ENCODE peak calls at places on chromosome 12, in ten cellular contexts. D, O, E, H, M, Q, T, X, L and F are unnamed samples.

GRCh38 chr12:4518106-4518728 is 20.5 kb upstream of the RAD51AP1 start:
- DNase-seq in T (no peak), L (peak; percentile 40), Q (no peak), E (peak; percentile 12), O (no peak), H (peak; percentile 67), X (no peak), D (peak; percentile 4), M (peak; percentile 21), F (no peak)

GRCh38 chr12:93707836-93708235 is 30.7 kb downstream of the CRADD start:
- DNase-seq in T (no peak), M (peak; percentile 38), L (no peak), O (no peak), D (no peak), H (peak; percentile 40), E (no peak), Q (no peak), X (no peak), F (peak; percentile 30)

GRCh38 chr12:12467222-12467621 is 95.4 kb downstream of the DUSP16 start:
- DNase-seq in E (no peak), D (no peak), L (no peak), X (no peak), H (no peak), M (no peak), T (no peak), Q (no peak), O (no peak), F (peak; percentile 44)

GRCh38 chr12:107475900-107476299 is 209.7 kb upstream of the PWP1 start:
- DNase-seq in D (no peak), H (no peak), E (no peak), T (no peak), O (no peak), X (no peak), L (no peak), M (no peak), Q (no peak), F (no peak)

GRCh38 chr12:98582093-98582492 is 11.4 kb upstream of the SLC25A3 start:
- DNase-seq in E (no peak), H (peak; percentile 45), M (no peak), O (no peak), D (no peak), T (no peak), Q (no peak), X (no peak), L (no peak), F (peak; percentile 20)

GRCh38 chr12:76919388-76920181 is 40.8 kb upstream of the CSRP2 start:
- DNase-seq in X (no peak), H (no peak), M (no peak), Q (no peak), O (no peak), D (no peak), T (no peak), L (no peak), E (no peak), F (no peak)

GRCh38 chr12:57628280-57629191 is 4.5 kb downstream of the B4GALNT1 start:
- DNase-seq in Q (no peak), H (no peak), D (no peak), T (no peak), L (no peak), M (no peak), X (no peak), E (no peak), O (no peak), F (no peak)

GRCh38 chr12:71873821-71874220 is 34.3 kb downstream of the TBC1D15 start:
- DNase-seq in O (no peak), M (no peak), Q (no peak), L (no peak), E (no peak), H (no peak), D (no peak), T (no peak), X (no peak), F (no peak)

GRCh38 chr12:68491204-68491960 is 119.3 kb upstream of the RAP1B start:
- DNase-seq in D (no peak), H (no peak), X (no peak), E (no peak), M (no peak), Q (no peak), L (no peak), O (no peak), T (no peak), F (no peak)

GRCh38 chr12:2396448-2396871 is 343.7 kb downstream of the CACNA1C start:
- DNase-seq in H (peak; percentile 22), D (no peak), M (no peak), T (no peak), Q (no peak), E (peak; percentile 89), O (no peak), X (no peak), L (peak; percentile 66), F (no peak)

GRCh38 chr12:112514926-112515642 is 96.3 kb downstream of the PTPN11 start:
- DNase-seq in E (peak; percentile 40), L (peak; percentile 52), O (no peak), X (no peak), H (peak; percentile 29), M (no peak), T (no peak), D (no peak), Q (no peak), F (no peak)

GRCh38 chr12:77777274-77777673 is 53.4 kb upstream of the NAV3 start:
- DNase-seq in M (no peak), T (no peak), X (no peak), H (no peak), E (no peak), D (no peak), Q (no peak), O (no peak), L (no peak), F (no peak)

GRCh38 chr12:89525002-89525823 is 617 bp upstream of the GALNT4 start:
- DNase-seq in H (no peak), X (peak; percentile 52), Q (peak; percentile 16), E (peak; percentile 52), L (peak; percentile 9), M (peak; percentile 26), O (no peak), D (no peak), T (peak; percentile 81), F (peak; percentile 60)

GRCh38 chr12:47267571-47267970 is 187.8 kb upstream of the AMIGO2 start:
- DNase-seq in L (no peak), M (peak; percentile 98), D (no peak), E (peak; percentile 40), T (no peak), Q (no peak), O (no peak), H (peak; percentile 25), X (no peak), F (no peak)

GRCh38 chr12:24902521-24903304 is 46.2 kb downstream of the BCAT1 start:
- DNase-seq in X (no peak), H (peak; percentile 55), E (peak; percentile 62), L (peak; percentile 51), D (no peak), O (no peak), M (no peak), T (peak; percentile 75), Q (no peak), F (no peak)

GRCh38 chr12:128637616-128638606 is 185.8 kb downstream of the SLC15A4 start:
- DNase-seq in O (peak; percentile 28), T (no peak), H (no peak), X (no peak), Q (no peak), L (no peak), D (no peak), M (no peak), E (no peak), F (no peak)

GRCh38 chr12:73656375-73656774 is 881.3 kb upstream of the ATXN7L3B start:
- DNase-seq in M (no peak), X (no peak), H (no peak), T (no peak), Q (no peak), D (no peak), O (no peak), E (no peak), L (no peak), F (no peak)

GRCh38 chr12:69886101-69886500 is 61.1 kb downstream of the MYRFL start:
- DNase-seq in H (no peak), M (no peak), Q (no peak), T (no peak), L (no peak), D (no peak), E (no peak), O (no peak), X (no peak), F (no peak)

GRCh38 chr12:32390572-32391219 is 8.7 kb upstream of the FGD4 start:
- DNase-seq in E (no peak), Q (no peak), X (peak; percentile 57), T (no peak), L (no peak), M (no peak), O (peak; percentile 6), D (no peak), H (no peak), F (no peak)

GRCh38 chr12:44873898-44874297 is 2.2 kb downstream of the NELL2 start:
- DNase-seq in T (no peak), M (no peak), L (peak; percentile 14), H (peak; percentile 8), O (no peak), Q (peak; percentile 1), E (peak; percentile 11), X (no peak), D (no peak), F (peak; percentile 62)